ENCODE peak calls at places on chromosomes 7 and 10, in four cellular contexts. Y is HepG2, N is GM12878, B is H1. K is an unnamed sample.

GRCh38 chr10:132232553-132232949 is 45.8 kb downstream of the DPYSL4 start:
- DNase-seq in Y (no peak), N (no peak), B (no peak), K (no peak)

GRCh38 chr7:84784450-84784849 is 402.4 kb downstream of the SEMA3D start:
- DNase-seq in Y (no peak), N (no peak), B (no peak), K (no peak)

GRCh38 chr7:134565643-134566136 is 16.8 kb downstream of the AKR1B15 start:
- DNase-seq in Y (no peak), N (no peak), B (no peak), K (no peak)

GRCh38 chr10:35091994-35092393 is 1.9 kb upstream of the CUL2 start:
- DNase-seq in Y (no peak), N (no peak), B (no peak), K (no peak)

GRCh38 chr7:132825222-132825621 is 249.0 kb upstream of the PLXNA4 start:
- DNase-seq in Y (no peak), N (no peak), B (no peak), K (no peak)

GRCh38 chr7:13792208-13792607 is 197.3 kb downstream of the ETV1 start:
- DNase-seq in Y (no peak), N (no peak), B (no peak), K (no peak)

GRCh38 chr7:7424151-7424873 is 111.4 kb downstream of the COL28A1 start:
- DNase-seq in Y (peak), N (peak), B (peak), K (peak)

GRCh38 chr10:78301481-78301880 is 267.8 kb downstream of the RPS24 start:
- DNase-seq in Y (no peak), N (no peak), B (peak), K (no peak)

GRCh38 chr10:89478739-89479116 is 56.7 kb downstream of the SLC16A12 start:
- DNase-seq in Y (no peak), N (no peak), B (no peak), K (no peak)

GRCh38 chr10:88041243-88042161 is 178.1 kb downstream of the PTEN start:
- DNase-seq in Y (no peak), N (no peak), B (no peak), K (no peak)

GRCh38 chr10:73886625-73887024 is 12.3 kb upstream of the CAMK2G start:
- DNase-seq in Y (no peak), N (no peak), B (no peak), K (no peak)

GRCh38 chr10:132546567-132547420 is 9.2 kb downstream of the INPP5A start:
- DNase-seq in Y (no peak), N (no peak), B (no peak), K (no peak)

GRCh38 chr10:103506061-103506460 is 12.6 kb downstream of the NEURL1 start:
- DNase-seq in Y (no peak), N (no peak), B (no peak), K (no peak)

GRCh38 chr7:45073843-45074737 is 14.7 kb downstream of the NACAD start:
- DNase-seq in Y (no peak), N (no peak), B (no peak), K (no peak)

GRCh38 chr10:70668454-70668970 is 3.8 kb upstream of the ADAMTS14 start:
- DNase-seq in Y (no peak), N (no peak), B (no peak), K (peak)

GRCh38 chr10:102696736-102697135 is 17.5 kb downstream of the ARL3 start:
- DNase-seq in Y (no peak), N (no peak), B (no peak), K (no peak)

DNA sequence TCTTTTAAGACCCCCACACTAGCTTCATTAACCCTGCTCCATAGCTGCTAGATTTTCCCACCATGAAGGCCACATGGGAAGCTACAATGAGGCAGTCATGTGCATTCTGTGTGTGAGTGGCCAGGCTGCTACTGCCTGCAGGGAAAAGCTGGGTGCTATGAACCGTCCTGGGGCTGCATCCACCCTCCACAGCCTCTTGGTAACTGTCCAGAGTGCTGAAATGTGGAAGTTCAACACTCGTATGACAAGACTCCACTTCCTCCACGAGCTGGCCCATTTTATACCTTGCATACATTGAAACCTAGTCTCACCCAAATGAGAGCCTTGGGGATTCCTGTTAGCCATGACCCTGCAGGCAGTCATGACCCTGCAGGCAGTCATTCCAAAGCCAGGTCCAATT is 59.4 kb downstream of the CUZD1 start:
- DNase-seq in Y (peak), N (no peak), B (peak), K (no peak)
- TF ChIP-seq HDAC6 in Y (no peak), N (no peak), B (no peak), K (no peak)

GRCh38 chr10:43318978-43319965 is 52.2 kb upstream of the FXYD4 start:
- DNase-seq in Y (no peak), N (no peak), B (no peak), K (no peak)
- TF ChIP-seq HDAC6 in Y (no peak), N (no peak), B (no peak), K (no peak)

DNA sequence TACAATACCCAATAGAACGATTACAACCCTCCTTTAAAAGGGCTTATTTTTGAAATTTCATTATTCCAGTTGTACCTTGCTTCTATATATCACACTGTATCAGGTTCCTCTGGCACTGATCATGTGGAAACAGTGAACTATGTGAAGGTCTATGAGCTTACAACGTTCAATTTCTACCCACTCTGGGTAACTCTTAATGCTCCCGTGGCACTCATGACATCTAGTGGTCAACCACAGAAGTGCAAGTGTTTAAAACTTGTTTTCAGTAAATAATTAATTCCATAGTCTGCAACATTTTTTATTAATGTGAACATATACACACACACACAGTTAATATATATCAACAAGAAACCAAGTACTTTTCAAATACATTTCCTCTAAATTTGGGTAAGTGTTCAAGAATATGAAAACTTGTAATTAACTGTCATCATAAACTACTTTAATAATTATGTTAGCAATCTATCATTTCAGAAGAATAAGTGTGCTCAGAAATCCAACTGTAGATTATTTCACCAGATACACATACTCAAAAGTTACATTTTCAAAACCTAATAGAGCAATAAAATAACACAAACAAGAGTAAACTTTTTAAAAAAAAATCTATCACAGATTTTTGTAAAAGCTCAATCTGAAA is 61.0 kb downstream of the MPP7 start:
- DNase-seq in Y (peak), N (peak), B (no peak), K (peak)
- TF ChIP-seq HDAC6 in Y (no peak), N (no peak), B (no peak), K (no peak)

DNA sequence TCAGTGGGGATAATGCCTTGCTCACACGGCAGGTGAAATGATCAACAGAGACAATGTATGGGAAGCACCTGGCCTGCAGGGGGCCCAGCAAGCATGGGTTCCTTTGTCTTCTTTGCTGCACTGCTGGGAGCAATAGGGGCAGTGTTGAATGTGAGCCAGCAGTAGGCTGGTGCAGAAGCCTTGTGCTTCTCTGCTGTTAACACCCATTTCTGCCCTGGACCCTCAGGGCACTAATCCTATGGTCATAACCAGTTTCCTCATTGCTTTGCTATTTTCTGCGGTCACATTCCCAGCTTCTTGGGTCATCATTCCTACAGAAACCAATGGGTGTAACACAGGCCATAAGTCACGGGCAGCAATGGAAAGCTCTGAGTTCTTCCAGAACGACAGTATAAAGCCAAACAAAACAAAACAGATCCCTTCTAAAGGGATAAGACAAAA is 10.9 kb upstream of the LGI1 start:
- DNase-seq in Y (peak), N (no peak), B (peak), K (peak)
- TF ChIP-seq HDAC6 in Y (no peak), N (no peak), B (no peak), K (no peak)

GRCh38 chr10:90484518-90484917 is 373.3 kb downstream of the HTR7 start:
- DNase-seq in Y (no peak), N (no peak), B (peak), K (no peak)

GRCh38 chr10:90480466-90480865 is 377.4 kb downstream of the HTR7 start:
- DNase-seq in Y (no peak), N (no peak), B (no peak), K (no peak)

GRCh38 chr10:90481326-90481923 is 376.4 kb downstream of the HTR7 start:
- DNase-seq in Y (no peak), N (no peak), B (no peak), K (no peak)
- TF ChIP-seq HDAC6 in Y (no peak), N (no peak), B (no peak), K (no peak)

GRCh38 chr7:72710983-72711382 is 117.0 kb downstream of the TYW1B start:
- DNase-seq in Y (no peak), N (no peak), B (no peak), K (peak)

GRCh38 chr7:72706521-72706920 is 121.5 kb downstream of the TYW1B start:
- DNase-seq in Y (no peak), N (no peak), B (no peak), K (no peak)

GRCh38 chr7:72709909-72710308 is 118.1 kb downstream of the TYW1B start:
- DNase-seq in Y (no peak), N (no peak), B (no peak), K (no peak)
- TF ChIP-seq HDAC6 in Y (no peak), N (no peak), B (no peak), K (no peak)

GRCh38 chr7:150992833-150993302 is 2.1 kb downstream of the NOS3 start:
- DNase-seq in Y (peak), N (no peak), B (peak), K (peak)
- TF ChIP-seq HDAC6 in Y (no peak), N (no peak), B (no peak), K (no peak)